ENCODE peak calls at places on chromosomes 6 and 20, in seven cellular contexts. Q is WERI-Rb-1; W is heart left ventricle; C is colonic mucosa; U is CD8-positive, alpha-beta T cell; S is mammary epithelial cell; N is pancreas. I is an unnamed sample. For H3K36me3, the result is how much of the 10 kb centered on the place peaks cover.

GRCh38 chr20:5720696-5721095 is 29.5 kb upstream of the SHLD1 start:
- DNase-seq in Q (no peak), W (no peak), C (no peak), U (no peak), S (no peak), N (no peak), I (no peak)

GRCh38 chr6:110474500-110474899 is 1.9 kb downstream of the SLC22A16 start:
- DNase-seq in Q (no peak), W (no peak), C (no peak), U (no peak), S (no peak), N (no peak), I (no peak)

GRCh38 chr6:35142578-35142977 is 1.4 kb upstream of the TCP11 start:
- DNase-seq in Q (no peak), W (no peak), C (no peak), U (no peak), S (peak), N (no peak), I (no peak)

GRCh38 chr6:5674141-5674540 is 332.6 kb downstream of the NRN1 start:
- DNase-seq in Q (no peak), W (no peak), C (no peak), U (no peak), S (no peak), N (no peak), I (no peak)

GRCh38 chr6:89433637-89434499 is 916 bp downstream of the ANKRD6 start:
- DNase-seq in Q (peak), W (peak), C (peak), U (peak), S (peak), N (peak), I (no peak)

GRCh38 chr6:70312165-70312564 is 9.3 kb upstream of the COL9A1 start:
- DNase-seq in Q (no peak), W (no peak), C (no peak), U (no peak), S (peak), N (no peak), I (peak)

GRCh38 chr6:81700414-81700813 is 52.1 kb downstream of the TENT5A start:
- DNase-seq in Q (no peak), W (no peak), C (no peak), U (no peak), S (no peak), N (no peak), I (no peak)

GRCh38 chr6:26328265-26328844 is 36.6 kb upstream of the BTN3A2 start:
- DNase-seq in Q (no peak), W (no peak), C (no peak), U (no peak), S (no peak), N (no peak), I (no peak)

GRCh38 chr6:67896476-67896875 is 738.6 kb upstream of the ADGRB3 start:
- DNase-seq in Q (no peak), W (no peak), C (no peak), U (no peak), S (no peak), N (no peak), I (no peak)

GRCh38 chr20:57047281-57048026 is 219.0 kb downstream of the BMP7 start:
- DNase-seq in Q (peak), W (no peak), C (no peak), U (no peak), S (no peak), N (no peak), I (no peak)

GRCh38 chr6:114939630-114940029 is 596.8 kb upstream of the HS3ST5 start:
- DNase-seq in Q (no peak), W (no peak), C (no peak), U (no peak), S (no peak), N (no peak), I (no peak)

GRCh38 chr20:63957004-63957689 is 931 bp upstream of the UCKL1 start:
- DNase-seq in Q (peak), W (peak), C (peak), U (peak), S (peak), N (peak), I (no peak)
- TF ChIP-seq CTCF in Q (no peak), W (no peak), C (no peak), U (no peak), S (peak), N (no peak), I (peak)

GRCh38 chr20:46399401-46399800 is 7.0 kb downstream of the ELMO2 start:
- DNase-seq in Q (no peak), W (no peak), C (no peak), U (no peak), S (no peak), N (no peak), I (no peak)
- H3K4me3 ChIP-seq in Q (no peak), W (no peak), C (no peak), U (no peak), S (no peak), N (no peak), I (no peak)

GRCh38 chr6:43009124-43009523 is 4.6 kb downstream of the MEA1 start:
- DNase-seq in Q (peak), W (no peak), C (no peak), U (peak), S (no peak), N (no peak), I (no peak)
- H3K36me3 ChIP-seq in Q (half or more), W (under half), C (under half), U (under half), S (under half), N (under half), I (under half)

GRCh38 chr6:52141596-52141995 is 44.6 kb upstream of the IL17A start:
- DNase-seq in Q (no peak), W (no peak), C (no peak), U (no peak), S (no peak), N (no peak), I (no peak)
- TF ChIP-seq CTCF in Q (no peak), W (no peak), C (no peak), U (no peak), S (no peak), N (no peak), I (no peak)